ENCODE peak calls at places on chromosomes 5 and 9, in five cellular contexts. U is cardiac fibroblast; I is NCI-H1092 treated with DMSO at 0.1 percent for 48 hours; N is mucosa of descending colon; B is activated CD8-positive, alpha-beta memory T cell treated with anti-CD3 and anti-CD28 coated beads, Interleukin-2, amount 10 ng/mL, durations not matched to agents 7 days and 5 days. M is an unnamed sample.

GRCh38 chr5:108212775-108213346 is 169.0 kb downstream of the FBXL17 start:
- DNase-seq in U (peak; percentile 8), I (no peak), N (no peak), B (no peak), M (no peak)

GRCh38 chr5:51148437-51148836 is 234.8 kb upstream of the ISL1 start:
- DNase-seq in U (no peak), I (no peak), N (no peak), B (no peak), M (no peak)

GRCh38 chr5:6573651-6574101 is 59.2 kb downstream of the NSUN2 start:
- DNase-seq in U (no peak), I (peak; percentile 29), N (no peak), B (peak; percentile 14), M (no peak)

GRCh38 chr5:102651466-102651865 is 103.6 kb upstream of the PAM start:
- DNase-seq in U (no peak), I (no peak), N (no peak), B (no peak), M (no peak)

GRCh38 chr9:85432599-85432998 is 309.2 kb downstream of the AGTPBP1 start:
- DNase-seq in U (no peak), I (no peak), N (no peak), B (no peak), M (no peak)

GRCh38 chr9:12722131-12722530 is 28.9 kb downstream of the TYRP1 start:
- DNase-seq in U (no peak), I (no peak), N (no peak), B (no peak), M (no peak)

GRCh38 chr5:158382473-158382872 is 523.5 kb upstream of the CLINT1 start:
- DNase-seq in U (peak; percentile 95), I (no peak), N (peak; percentile 70), B (peak; percentile 62), M (no peak)

GRCh38 chr9:78470741-78471140 is 173.8 kb downstream of the PSAT1 start:
- DNase-seq in U (no peak), I (no peak), N (no peak), B (no peak), M (no peak)

GRCh38 chr5:53243403-53243802 is 133.8 kb upstream of the MOCS2 start:
- DNase-seq in U (no peak), I (no peak), N (no peak), B (no peak), M (no peak)

GRCh38 chr9:77495834-77496671 is 152.1 kb downstream of the GNA14 start:
- DNase-seq in U (peak; percentile 87), I (no peak), N (no peak), B (no peak), M (no peak)

GRCh38 chr5:6623941-6624340 is 8.9 kb downstream of the NSUN2 start:
- DNase-seq in U (no peak), I (no peak), N (no peak), B (no peak), M (no peak)

GRCh38 chr9:118595719-118596305 is 773.4 kb downstream of the BRINP1 start:
- DNase-seq in U (peak; percentile 5), I (peak; percentile 54), N (no peak), B (no peak), M (no peak)

GRCh38 chr5:38023799-38024198 is 184.0 kb upstream of the GDNF start:
- DNase-seq in U (no peak), I (no peak), N (no peak), B (no peak), M (no peak)

GRCh38 chr9:124613849-124614248 is 106.7 kb upstream of the NR5A1 start:
- DNase-seq in U (no peak), I (no peak), N (no peak), B (no peak), M (no peak)

GRCh38 chr5:139271201-139272027 is 22.1 kb upstream of the MATR3 start:
- DNase-seq in U (peak; percentile 93), I (no peak), N (no peak), B (no peak), M (no peak)

GRCh38 chr5:177094224-177095087 is 7.7 kb downstream of the FGFR4 start:
- DNase-seq in U (peak; percentile 94), I (no peak), N (peak; percentile 71), B (no peak), M (peak; percentile 65)

GRCh38 chr5:157568717-157569116 is 6.9 kb downstream of the ADAM19 start:
- DNase-seq in U (no peak), I (no peak), N (no peak), B (no peak), M (no peak)

GRCh38 chr9:119157196-119157595 is 212.0 kb downstream of the BRINP1 start:
- DNase-seq in U (no peak), I (no peak), N (no peak), B (no peak), M (no peak)

GRCh38 chr5:134226441-134227192 is 744 bp upstream of the PPP2CA start:
- DNase-seq in U (no peak), I (peak; percentile 33), N (peak; percentile 93), B (no peak), M (peak; percentile 87)

GRCh38 chr5:132747064-132747692 is at the start of gene CCNI2:
- DNase-seq in U (no peak), I (no peak), N (peak; percentile 79), B (peak; percentile 70), M (peak; percentile 66)

GRCh38 chr9:124894741-124895170 is 32.8 kb downstream of the ARPC5L start:
- DNase-seq in U (peak; percentile 73), I (no peak), N (no peak), B (peak; percentile 66), M (no peak)

GRCh38 chr5:89236900-89237299 is 353.9 kb upstream of the MEF2C start:
- DNase-seq in U (no peak), I (no peak), N (no peak), B (no peak), M (no peak)